ENCODE peak calls at places on chromosome 13, in five cellular contexts. N, X, M, Y and P are unnamed samples.

GRCh38 chr13:30111810-30112209 is 195.5 kb downstream of the KATNAL1 start:
- DNase-seq in N (no peak), X (no peak), M (no peak), Y (peak), P (no peak)

GRCh38 chr13:44421853-44422525 is 48.4 kb downstream of the SERP2 start:
- DNase-seq in N (no peak), X (no peak), M (no peak), Y (no peak), P (no peak)

GRCh38 chr13:48873598-48873997 is 102.1 kb upstream of the FNDC3A start:
- DNase-seq in N (peak), X (no peak), M (no peak), Y (peak), P (no peak)

GRCh38 chr13:21338156-21338555 is 120.9 kb downstream of the ZDHHC20 start:
- DNase-seq in N (no peak), X (no peak), M (no peak), Y (peak), P (no peak)

GRCh38 chr13:27280009-27280646 is 9.5 kb downstream of the RASL11A start:
- DNase-seq in N (no peak), X (no peak), M (peak), Y (no peak), P (no peak)

GRCh38 chr13:109211616-109212015 is 574.8 kb downstream of the IRS2 start:
- DNase-seq in N (no peak), X (no peak), M (peak), Y (peak), P (no peak)

GRCh38 chr13:99367106-99367616 is 60.0 kb upstream of the GPR183 start:
- DNase-seq in N (peak), X (no peak), M (no peak), Y (no peak), P (no peak)

GRCh38 chr13:47220453-47221150 is 323.7 kb upstream of the HTR2A start:
- DNase-seq in N (no peak), X (no peak), M (no peak), Y (no peak), P (no peak)

GRCh38 chr13:76157926-76158325 is 521.8 kb downstream of the LMO7 start:
- DNase-seq in N (no peak), X (no peak), M (no peak), Y (no peak), P (no peak)

GRCh38 chr13:101978546-101979315 is 423.1 kb downstream of the FGF14 start:
- DNase-seq in N (no peak), X (no peak), M (peak), Y (peak), P (no peak)

GRCh38 chr13:113267642-113268405 is 29.2 kb upstream of the LAMP1 start:
- DNase-seq in N (no peak), X (no peak), M (no peak), Y (peak), P (no peak)

GRCh38 chr13:27302643-27303262 is 32.1 kb downstream of the RASL11A start:
- DNase-seq in N (no peak), X (no peak), M (no peak), Y (no peak), P (no peak)

GRCh38 chr13:78660130-78660857 is 1.3 kb upstream of the OBI1 start:
- DNase-seq in N (no peak), X (no peak), M (no peak), Y (peak), P (no peak)

GRCh38 chr13:83516781-83517180 is 365.5 kb downstream of the SLITRK1 start:
- DNase-seq in N (no peak), X (no peak), M (no peak), Y (no peak), P (no peak)

GRCh38 chr13:113748101-113748861 is 10.7 kb upstream of the TMEM255B start:
- DNase-seq in N (no peak), X (no peak), M (no peak), Y (no peak), P (no peak)

GRCh38 chr13:54183728-54184127 is 1155.1 kb downstream of the OLFM4 start:
- DNase-seq in N (no peak), X (no peak), M (no peak), Y (no peak), P (no peak)

GRCh38 chr13:101612736-101613135 is 160.3 kb downstream of the ITGBL1 start:
- DNase-seq in N (no peak), X (no peak), M (no peak), Y (peak), P (no peak)

GRCh38 chr13:101959016-101959415 is 442.8 kb downstream of the FGF14 start:
- DNase-seq in N (no peak), X (no peak), M (peak), Y (no peak), P (no peak)

GRCh38 chr13:27775943-27776342 is 16.3 kb upstream of the GSX1 start:
- DNase-seq in N (no peak), X (no peak), M (peak), Y (no peak), P (no peak)

GRCh38 chr13:113771709-113772331 is 12.8 kb downstream of the TMEM255B start:
- DNase-seq in N (no peak), X (no peak), M (peak), Y (no peak), P (no peak)

GRCh38 chr13:46170687-46171086 is 11.3 kb downstream of the LCP1 start:
- DNase-seq in N (peak), X (no peak), M (no peak), Y (peak), P (no peak)

GRCh38 chr13:79455331-79455730 is 25.6 kb upstream of the NDFIP2 start:
- DNase-seq in N (no peak), X (no peak), M (peak), Y (peak), P (no peak)

GRCh38 chr13:46530084-46530935 is 22.7 kb upstream of the LRCH1 start:
- DNase-seq in N (no peak), X (no peak), M (no peak), Y (no peak), P (no peak)

GRCh38 chr13:84137292-84137691 is 255.0 kb upstream of the SLITRK1 start:
- DNase-seq in N (no peak), X (no peak), M (no peak), Y (no peak), P (no peak)

GRCh38 chr13:31168736-31169135 is 7.0 kb upstream of the HSPH1 start:
- DNase-seq in N (no peak), X (no peak), M (no peak), Y (no peak), P (no peak)

GRCh38 chr13:31786011-31786410 is 46.7 kb downstream of the RXFP2 start:
- DNase-seq in N (no peak), X (no peak), M (no peak), Y (no peak), P (no peak)

GRCh38 chr13:48038763-48039162 is 1.2 kb downstream of the NUDT15 start:
- DNase-seq in N (no peak), X (no peak), M (no peak), Y (peak), P (no peak)

GRCh38 chr13:48892311-48892710 is 83.4 kb upstream of the FNDC3A start:
- DNase-seq in N (no peak), X (no peak), M (peak), Y (no peak), P (no peak)

GRCh38 chr13:25630327-25630726 is 258.6 kb downstream of the ATP8A2 start:
- DNase-seq in N (no peak), X (no peak), M (no peak), Y (no peak), P (no peak)

GRCh38 chr13:78131811-78132210 is 213.2 kb upstream of the EDNRB start:
- DNase-seq in N (no peak), X (no peak), M (no peak), Y (no peak), P (no peak)

GRCh38 chr13:20161275-20161950 is 561 bp upstream of the GJA3 start:
- DNase-seq in N (peak), X (no peak), M (no peak), Y (no peak), P (no peak)

GRCh38 chr13:49240017-49240416 is 7.7 kb upstream of the CDADC1 start:
- DNase-seq in N (peak), X (no peak), M (no peak), Y (peak), P (no peak)

GRCh38 chr13:38826182-38826813 is 139.4 kb downstream of the FREM2 start:
- DNase-seq in N (no peak), X (no peak), M (peak), Y (peak), P (no peak)

GRCh38 chr13:66313408-66313807 is 916.7 kb downstream of the PCDH9 start:
- DNase-seq in N (no peak), X (no peak), M (no peak), Y (no peak), P (no peak)
- H3K27ac ChIP-seq in N (no peak), X (no peak), M (no peak), Y (no peak), P (no peak)

GRCh38 chr13:34749046-34749445 is 193.0 kb upstream of the NBEA start:
- DNase-seq in N (no peak), X (no peak), M (no peak), Y (peak), P (no peak)

GRCh38 chr13:34747507-34747906 is 194.6 kb upstream of the NBEA start:
- DNase-seq in N (no peak), X (no peak), M (no peak), Y (no peak), P (no peak)

GRCh38 chr13:34748078-34748477 is 194.0 kb upstream of the NBEA start:
- DNase-seq in N (no peak), X (no peak), M (no peak), Y (no peak), P (no peak)

GRCh38 chr13:34750078-34750703 is 191.9 kb upstream of the NBEA start:
- DNase-seq in N (peak), X (no peak), M (no peak), Y (peak), P (no peak)

DNA sequence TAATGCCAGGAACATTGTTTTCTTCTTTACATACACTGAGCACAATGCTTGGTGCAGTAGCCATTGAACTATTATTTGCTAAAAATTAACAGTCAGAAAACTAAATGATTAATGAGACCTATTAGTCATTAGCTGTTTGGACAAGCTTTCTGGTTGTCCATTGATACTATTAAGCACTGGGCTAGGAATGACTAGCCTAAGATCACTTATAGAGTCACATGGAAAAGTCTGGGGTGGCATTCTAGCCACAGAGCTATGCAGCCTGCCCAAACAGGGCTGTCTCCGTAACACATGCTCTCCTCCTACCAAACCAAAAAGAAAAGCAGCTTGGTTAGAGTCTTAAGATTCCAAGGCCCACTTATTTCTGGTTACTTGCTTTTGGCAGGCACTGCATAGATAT is 193.5 kb upstream of the NBEA start:
- DNase-seq in N (no peak), X (no peak), M (no peak), Y (no peak), P (no peak)
- H3K27ac ChIP-seq in N (no peak), X (no peak), M (no peak), Y (no peak), P (no peak)

GRCh38 chr13:110309661-110310524 is 2.8 kb downstream of the COL4A2 start:
- DNase-seq in N (no peak), X (no peak), M (no peak), Y (no peak), P (no peak)

GRCh38 chr13:110314516-110315245 is 7.6 kb downstream of the COL4A2 start:
- DNase-seq in N (peak), X (no peak), M (peak), Y (no peak), P (no peak)

GRCh38 chr13:110310541-110311491 is 3.7 kb downstream of the COL4A2 start:
- DNase-seq in N (no peak), X (no peak), M (no peak), Y (no peak), P (peak)

GRCh38 chr13:110312669-110313031 is 5.6 kb downstream of the COL4A2 start:
- DNase-seq in N (no peak), X (no peak), M (peak), Y (peak), P (no peak)

DNA sequence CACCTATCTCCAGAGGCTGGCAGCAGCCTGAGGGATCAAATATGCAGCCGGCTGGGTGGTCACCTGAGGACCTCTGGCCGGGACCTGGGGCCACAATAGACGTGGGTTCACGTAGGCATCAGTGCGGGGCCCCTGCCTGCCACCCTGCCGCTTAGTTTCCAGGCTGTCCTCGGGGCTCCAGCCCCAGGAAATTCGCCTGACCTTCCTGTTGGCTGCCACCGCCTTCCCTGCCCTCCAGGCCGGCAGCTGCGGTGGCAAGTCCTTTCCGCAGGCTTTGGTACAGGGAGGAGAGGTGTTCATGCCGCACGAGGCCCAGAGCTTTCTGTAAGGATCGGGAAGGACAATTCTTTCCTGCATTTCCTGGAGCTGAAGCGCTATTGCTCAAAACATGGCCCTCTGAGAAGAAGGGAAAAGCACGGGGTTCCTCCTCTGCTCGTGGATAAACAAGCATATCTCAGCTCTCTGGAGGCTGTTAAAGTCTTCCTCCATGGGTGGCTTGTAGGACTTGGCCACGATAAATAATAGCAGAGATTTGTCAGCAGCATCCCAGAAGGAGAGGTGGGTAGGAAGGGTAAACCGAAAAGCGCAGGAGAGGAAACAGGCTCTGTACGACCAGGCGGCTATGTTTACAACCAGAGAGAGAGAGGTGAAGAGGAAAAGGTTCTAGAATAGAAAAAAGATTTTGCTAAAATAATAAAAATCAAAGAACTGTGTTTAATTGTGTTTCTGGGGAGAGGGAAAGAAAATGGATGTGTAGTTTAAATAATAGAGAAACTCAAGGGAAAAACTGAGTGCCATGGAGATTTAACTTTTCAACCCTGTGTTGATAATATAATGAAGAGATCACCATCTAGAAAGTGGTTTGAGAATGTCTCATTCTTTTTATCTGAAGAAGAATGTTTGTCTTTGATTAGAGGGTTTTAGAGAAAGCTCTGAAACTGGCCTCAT is 4.9 kb downstream of the COL4A2 start:
- DNase-seq in N (no peak), X (no peak), M (no peak), Y (no peak), P (peak)
- H3K27ac ChIP-seq in N (no peak), X (no peak), M (peak), Y (peak), P (peak)

GRCh38 chr13:90902255-90902654 is 445.2 kb upstream of the MIR17HG start:
- DNase-seq in N (no peak), X (no peak), M (no peak), Y (no peak), P (no peak)
- H3K27ac ChIP-seq in N (no peak), X (no peak), M (no peak), Y (no peak), P (no peak)

GRCh38 chr13:98174995-98175394 is 2.1 kb downstream of the RNF113B start:
- DNase-seq in N (no peak), X (no peak), M (no peak), Y (no peak), P (no peak)
- H3K27ac ChIP-seq in N (no peak), X (no peak), M (no peak), Y (peak), P (no peak)

DNA sequence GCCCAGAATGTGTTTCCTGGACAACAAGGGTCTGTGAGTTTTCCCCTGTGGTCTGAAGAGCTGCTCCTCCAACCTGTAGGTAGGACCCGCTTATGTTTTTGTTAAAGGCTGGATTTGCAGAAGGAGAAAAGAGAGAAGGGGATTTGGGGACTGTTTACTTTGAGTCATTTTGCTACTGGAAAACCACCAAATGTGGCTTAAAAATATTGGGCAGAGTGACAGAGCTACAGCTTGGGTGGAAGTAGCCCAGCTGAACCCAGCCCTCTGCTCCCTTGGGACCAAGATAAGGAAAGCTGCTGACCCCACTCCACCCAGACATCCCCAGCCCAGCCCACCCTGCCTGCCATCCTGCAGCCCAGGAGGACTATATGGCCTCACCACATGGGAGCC is 40.0 kb downstream of the TNFRSF19 start:
- DNase-seq in N (no peak), X (no peak), M (no peak), Y (no peak), P (no peak)
- H3K27ac ChIP-seq in N (no peak), X (no peak), M (no peak), Y (no peak), P (no peak)

DNA sequence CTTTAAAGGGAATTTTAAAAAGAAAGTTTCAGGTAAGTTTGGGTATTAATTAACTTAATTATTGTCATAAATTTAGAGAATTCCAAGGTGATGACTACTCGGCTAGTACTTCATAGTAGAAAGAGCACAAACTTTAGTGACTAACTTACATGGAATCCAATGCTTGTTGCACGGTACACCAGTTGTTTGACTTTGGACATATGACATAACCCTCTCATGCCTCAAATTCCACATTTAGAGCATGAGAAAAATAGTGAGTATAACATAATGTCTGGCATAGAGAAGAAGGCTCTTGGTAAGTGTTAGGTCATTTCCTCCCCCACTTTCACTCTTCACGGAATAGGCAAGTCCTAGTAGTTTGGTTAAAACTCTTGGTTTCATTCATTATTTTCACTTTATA is 1249.4 kb upstream of the SLC10A2 start:
- DNase-seq in N (no peak), X (no peak), M (peak), Y (no peak), P (no peak)
- H3K27ac ChIP-seq in N (no peak), X (no peak), M (peak), Y (no peak), P (no peak)

GRCh38 chr13:33263976-33264619 is 21.5 kb downstream of the STARD13 start:
- DNase-seq in N (no peak), X (no peak), M (no peak), Y (no peak), P (no peak)
- H3K27ac ChIP-seq in N (no peak), X (peak), M (no peak), Y (no peak), P (no peak)

DNA sequence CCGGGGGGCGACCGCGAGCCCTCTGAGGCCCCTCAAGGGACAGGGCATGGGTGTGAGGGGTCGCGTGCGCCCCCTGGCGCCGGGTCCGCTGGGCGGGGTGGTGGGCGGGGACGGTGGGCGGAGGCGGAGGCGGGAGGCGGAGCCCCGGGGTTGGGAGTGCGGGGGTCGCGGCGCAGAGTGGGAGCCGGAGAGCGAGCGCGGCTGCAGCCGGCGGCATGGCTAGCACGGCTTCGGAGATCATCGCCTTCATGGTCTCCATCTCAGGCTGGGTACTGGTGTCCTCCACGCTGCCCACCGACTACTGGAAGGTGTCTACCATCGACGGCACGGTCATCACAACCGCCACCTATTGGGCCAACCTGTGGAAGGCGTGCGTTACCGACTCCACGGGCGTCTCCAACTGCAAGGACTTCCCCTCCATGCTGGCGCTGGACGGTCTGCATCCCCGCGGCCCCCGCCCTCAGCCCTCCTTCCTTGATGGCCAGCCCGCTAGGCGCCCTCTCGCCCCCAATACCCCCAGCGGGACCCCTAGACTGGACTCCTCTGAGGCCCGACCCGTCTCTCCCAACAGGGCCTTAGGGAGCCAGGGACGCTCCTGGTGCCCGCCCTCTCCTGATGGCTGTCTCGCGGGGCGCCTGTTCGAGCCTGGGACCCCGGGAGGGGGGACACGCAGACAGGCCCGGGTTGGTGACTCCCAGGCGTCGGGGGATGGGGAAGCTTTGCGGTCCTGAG is at the start of gene CLDN10:
- DNase-seq in N (peak), X (peak), M (no peak), Y (peak), P (no peak)
- H3K27ac ChIP-seq in N (no peak), X (no peak), M (no peak), Y (no peak), P (no peak)